ENCODE peak calls at places on chromosomes 3 and 15, in eight cellular contexts. R, Z, C, P, A, I, Y and W are unnamed samples.

GRCh38 chr3:49602877-49603411 is 48.7 kb downstream of the BSN start:
- DNase-seq in R (peak), Y (no peak), A (no peak), P (no peak), C (no peak), Z (no peak), I (no peak), W (no peak)

GRCh38 chr15:71634820-71635219 is 175.5 kb upstream of the NR2E3 start:
- DNase-seq in P (no peak), A (peak), Y (no peak), R (no peak), I (no peak), Z (no peak), C (peak), W (no peak)

GRCh38 chr3:113847664-113848461 is 9.3 kb downstream of the GRAMD1C start:
- DNase-seq in Y (no peak), C (no peak), P (no peak), Z (no peak), I (no peak), A (no peak), R (no peak), W (no peak)

GRCh38 chr3:4083225-4084015 is 219.7 kb upstream of the SETMAR start:
- DNase-seq in I (no peak), R (no peak), Y (no peak), A (no peak), P (no peak), Z (no peak), C (no peak), W (no peak)

GRCh38 chr3:83890763-83891135 is 1068.0 kb upstream of the CADM2 start:
- DNase-seq in A (no peak), C (no peak), R (no peak), P (peak), Z (no peak), Y (no peak), I (no peak), W (no peak)

GRCh38 chr3:133988631-133989161 is 41.0 kb downstream of the SLCO2A1 start:
- DNase-seq in Z (no peak), R (no peak), I (peak), C (no peak), Y (peak), P (no peak), A (no peak), W (no peak)

GRCh38 chr15:90557651-90558084 is 27.9 kb downstream of the CRTC3 start:
- DNase-seq in A (peak), Z (no peak), R (peak), C (peak), P (no peak), Y (peak), I (peak), W (peak)

GRCh38 chr3:18841422-18842343 is 306.6 kb upstream of the KCNH8 start:
- DNase-seq in A (no peak), C (no peak), R (no peak), Z (no peak), I (no peak), P (no peak), Y (no peak), W (no peak)

GRCh38 chr15:61227269-61228024 is 1.7 kb downstream of the RORA start:
- DNase-seq in I (peak), C (peak), R (peak), A (peak), P (peak), Z (peak), Y (peak), W (no peak)

GRCh38 chr3:132416807-132417694 is at the start of gene DNAJC13:
- DNase-seq in I (peak), Z (peak), P (peak), R (peak), A (peak), C (peak), Y (peak), W (peak)

GRCh38 chr3:30462725-30463124 is 143.7 kb upstream of the TGFBR2 start:
- DNase-seq in C (no peak), Y (no peak), R (no peak), A (no peak), Z (peak), P (no peak), I (no peak), W (no peak)

GRCh38 chr15:51365417-51365816 is 24.0 kb downstream of the GLDN start:
- DNase-seq in C (no peak), R (no peak), Y (no peak), P (no peak), I (no peak), A (no peak), Z (no peak), W (no peak)

GRCh38 chr3:13472286-13472685 is 7.8 kb upstream of the HDAC11 start:
- DNase-seq in Z (no peak), A (no peak), R (no peak), P (no peak), I (no peak), C (no peak), Y (no peak), W (no peak)

GRCh38 chr15:40953713-40954074 is 423 bp downstream of the CHAC1 start:
- DNase-seq in R (no peak), P (no peak), A (no peak), C (no peak), I (no peak), Y (no peak), Z (no peak), W (no peak)

GRCh38 chr15:33586791-33587697 is 276.3 kb downstream of the RYR3 start:
- DNase-seq in I (no peak), R (no peak), A (no peak), Z (no peak), C (no peak), P (no peak), Y (no peak), W (no peak)